ENCODE peak calls at places on chromosomes 16 and 17, in nine cellular contexts. R is IMR-90, N is psoas muscle, S is prostate gland, M is cardiac fibroblast, Y is HL-60, V is thoracic aorta, E is brain microvascular endothelial cell, Z is dorsolateral prefrontal cortex. L is an unnamed sample.

GRCh38 chr17:57045868-57046671 is 39.0 kb upstream of the AKAP1 start:
- DNase-seq in R (no peak), N (peak; percentile 67), S (no peak), M (no peak), Y (no peak), V (no peak), E (no peak), Z (peak; percentile 45), L (no peak)

GRCh38 chr16:12099451-12100123 is 123.1 kb downstream of the SNX29 start:
- DNase-seq in R (no peak), N (no peak), S (no peak), M (no peak), Y (no peak), V (no peak), E (no peak), Z (no peak), L (no peak)

GRCh38 chr16:21524068-21524751 is 75.2 kb upstream of the METTL9 start:
- DNase-seq in R (no peak), N (peak; percentile 40), S (no peak), M (no peak), Y (no peak), V (no peak), E (no peak), Z (peak; percentile 37), L (no peak)

GRCh38 chr16:12750554-12750918 is 53.2 kb downstream of the CPPED1 start:
- DNase-seq in R (no peak), N (no peak), S (no peak), M (no peak), Y (no peak), V (no peak), E (no peak), Z (no peak), L (no peak)

GRCh38 chr17:15289285-15290185 is 24.4 kb upstream of the PMP22 start:
- DNase-seq in R (peak; percentile 89), N (no peak), S (no peak), M (peak; percentile 74), Y (no peak), V (no peak), E (peak; percentile 71), Z (no peak), L (no peak)

GRCh38 chr17:67105213-67105612 is 60.9 kb downstream of the CACNG1 start:
- DNase-seq in R (peak; percentile 76), N (no peak), S (no peak), M (peak; percentile 86), Y (peak; percentile 37), V (no peak), E (peak; percentile 34), Z (no peak), L (no peak)

GRCh38 chr17:17096438-17097178 is 54.4 kb downstream of the MPRIP start:
- DNase-seq in R (peak; percentile 59), N (peak; percentile 73), S (no peak), M (peak; percentile 44), Y (no peak), V (no peak), E (no peak), Z (no peak), L (no peak)

GRCh38 chr17:19717031-19717360 is 612 bp upstream of the SLC47A2 start:
- DNase-seq in R (no peak), N (no peak), S (no peak), M (no peak), Y (no peak), V (no peak), E (no peak), Z (no peak), L (no peak)

GRCh38 chr17:16304832-16305231 is 48.4 kb downstream of the CENPV start:
- DNase-seq in R (peak; percentile 56), N (no peak), S (no peak), M (peak; percentile 42), Y (no peak), V (no peak), E (peak; percentile 43), Z (no peak), L (no peak)

GRCh38 chr17:12859520-12859919 is 70.2 kb downstream of the ARHGAP44 start:
- DNase-seq in R (peak; percentile 13), N (no peak), S (peak; percentile 36), M (peak; percentile 66), Y (no peak), V (no peak), E (peak; percentile 35), Z (no peak), L (no peak)

GRCh38 chr17:58324409-58325288 is 3.9 kb downstream of the TSPOAP1 start:
- DNase-seq in R (peak; percentile 18), N (peak; percentile 75), S (peak; percentile 35), M (no peak), Y (no peak), V (no peak), E (no peak), Z (peak; percentile 47), L (no peak)

GRCh38 chr16:15509593-15510520 is 75.5 kb downstream of the BMERB1 start:
- DNase-seq in R (peak; percentile 60), N (no peak), S (no peak), M (peak; percentile 21), Y (no peak), V (no peak), E (peak; percentile 82), Z (no peak), L (no peak)

GRCh38 chr16:75243667-75244224 is 7.7 kb downstream of the BCAR1 start:
- DNase-seq in R (no peak), N (no peak), S (no peak), M (no peak), Y (no peak), V (no peak), E (no peak), Z (no peak), L (no peak)
- H3K4me3 ChIP-seq in R (no peak overlapping the region), N (no peak overlapping the region), S (no peak overlapping the region), M (no peak overlapping the region), Y (no peak overlapping the region), V (peak overlapping the region; percentile 59), E (no peak overlapping the region), Z (no peak overlapping the region), L (no peak overlapping the region)

GRCh38 chr16:31200821-31201510 is 1.6 kb downstream of the PYCARD start:
- DNase-seq in R (no peak), N (no peak), S (no peak), M (peak; percentile 60), Y (no peak), V (no peak), E (no peak), Z (no peak), L (no peak)
- TF ChIP-seq CTCF in R (peak; percentile 12), N (no peak), S (no peak), M (peak; percentile 34), Y (peak; percentile 19), V (no peak), E (peak; percentile 28), Z (no peak), L (no peak)

GRCh38 chr16:1333854-1334719 is 642 bp downstream of the BAIAP3 start:
- DNase-seq in R (no peak), N (no peak), S (no peak), M (no peak), Y (no peak), V (no peak), E (no peak), Z (no peak), L (no peak)
- H3K4me3 ChIP-seq in R (peak overlapping the region; percentile 33), N (peak overlapping the region; percentile 59), S (peak overlapping the region; percentile 35), M (no peak overlapping the region), Y (no peak overlapping the region), V (peak overlapping the region; percentile 56), E (no peak overlapping the region), Z (peak overlapping the region; percentile 68), L (peak overlapping the region; percentile 12)

GRCh38 chr16:87578531-87578930 is 23.8 kb upstream of the JPH3 start:
- DNase-seq in R (no peak), N (no peak), S (no peak), M (no peak), Y (no peak), V (no peak), E (no peak), Z (no peak), L (no peak)

GRCh38 chr16:87576191-87576590 is 26.1 kb upstream of the JPH3 start:
- DNase-seq in R (no peak), N (no peak), S (no peak), M (no peak), Y (no peak), V (no peak), E (no peak), Z (no peak), L (no peak)

GRCh38 chr16:87571868-87572244 is 30.5 kb upstream of the JPH3 start:
- DNase-seq in R (no peak), N (no peak), S (no peak), M (no peak), Y (no peak), V (peak; percentile 13), E (no peak), Z (no peak), L (no peak)

GRCh38 chr16:87572959-87573358 is 29.3 kb upstream of the JPH3 start:
- DNase-seq in R (no peak), N (no peak), S (no peak), M (no peak), Y (no peak), V (no peak), E (no peak), Z (no peak), L (no peak)

GRCh38 chr16:87575027-87575804 is 27.1 kb upstream of the JPH3 start:
- DNase-seq in R (no peak), N (no peak), S (no peak), M (no peak), Y (no peak), V (no peak), E (no peak), Z (no peak), L (no peak)
- TF ChIP-seq CTCF in R (no peak), N (no peak), S (no peak), M (no peak), Y (no peak), V (no peak), E (peak; percentile 7), Z (no peak), L (no peak)

GRCh38 chr17:4914009-4914408 is 11.1 kb upstream of the CHRNE start:
- DNase-seq in R (peak; percentile 19), N (no peak), S (no peak), M (no peak), Y (no peak), V (no peak), E (no peak), Z (no peak), L (no peak)

GRCh38 chr17:4921320-4921719 is 10.8 kb upstream of the GP1BA start:
- DNase-seq in R (no peak), N (no peak), S (no peak), M (no peak), Y (no peak), V (no peak), E (no peak), Z (no peak), L (no peak)

GRCh38 chr17:4920351-4921048 is 11.6 kb upstream of the GP1BA start:
- DNase-seq in R (peak; percentile 38), N (no peak), S (no peak), M (peak; percentile 65), Y (no peak), V (no peak), E (no peak), Z (no peak), L (no peak)

GRCh38 chr17:4919511-4920047 is 12.5 kb upstream of the GP1BA start:
- DNase-seq in R (no peak), N (no peak), S (no peak), M (no peak), Y (no peak), V (no peak), E (no peak), Z (no peak), L (no peak)
- H3K4me3 ChIP-seq in R (no peak overlapping the region), N (no peak overlapping the region), S (no peak overlapping the region), M (no peak overlapping the region), Y (no peak overlapping the region), V (no peak overlapping the region), E (no peak overlapping the region), Z (no peak overlapping the region), L (no peak overlapping the region)

L was measured in AG04449.